ENCODE peak calls at places on chromosomes 12 and 14, in five cellular contexts. One of them, this sample, is unnamed.

GRCh38 chr14:69784942-69785341 is 12.1 kb downstream of the SLC10A1 start:
- DNase-seq in dorsolateral prefrontal cortex: no peak
- DNase-seq in heart left ventricle: no peak
- DNase-seq in endothelial cell of umbilical vein: no peak
- DNase-seq in esophagus squamous epithelium: no peak
- DNase-seq in this sample: no peak

GRCh38 chr12:6538420-6539275 is 4.3 kb downstream of the GAPDH start:
- DNase-seq in dorsolateral prefrontal cortex: no peak
- DNase-seq in heart left ventricle: no peak
- DNase-seq in endothelial cell of umbilical vein: no peak
- DNase-seq in esophagus squamous epithelium: no peak
- DNase-seq in this sample: no peak

GRCh38 chr14:75487155-75487671 is 35.1 kb upstream of the BATF start:
- DNase-seq in dorsolateral prefrontal cortex: no peak
- DNase-seq in heart left ventricle: no peak
- DNase-seq in endothelial cell of umbilical vein: no peak
- DNase-seq in esophagus squamous epithelium: no peak
- DNase-seq in this sample: peak

GRCh38 chr12:66288121-66288520 is 14.2 kb upstream of the HELB start:
- DNase-seq in dorsolateral prefrontal cortex: no peak
- DNase-seq in heart left ventricle: no peak
- DNase-seq in endothelial cell of umbilical vein: no peak
- DNase-seq in esophagus squamous epithelium: no peak
- DNase-seq in this sample: peak

GRCh38 chr14:52033131-52033642 is 35.7 kb downstream of the NID2 start:
- DNase-seq in dorsolateral prefrontal cortex: no peak
- DNase-seq in heart left ventricle: no peak
- DNase-seq in endothelial cell of umbilical vein: no peak
- DNase-seq in esophagus squamous epithelium: no peak
- DNase-seq in this sample: no peak

GRCh38 chr14:104545151-104545931 is 34.2 kb upstream of the C14orf180 start:
- DNase-seq in dorsolateral prefrontal cortex: peak
- DNase-seq in heart left ventricle: no peak
- DNase-seq in endothelial cell of umbilical vein: no peak
- DNase-seq in esophagus squamous epithelium: no peak
- DNase-seq in this sample: no peak

GRCh38 chr12:58291106-58291505 is 349.7 kb downstream of the ATP23 start:
- DNase-seq in dorsolateral prefrontal cortex: no peak
- DNase-seq in heart left ventricle: no peak
- DNase-seq in endothelial cell of umbilical vein: no peak
- DNase-seq in esophagus squamous epithelium: no peak
- DNase-seq in this sample: peak

GRCh38 chr12:52367876-52368275 is 595 bp upstream of the KRT85 start:
- DNase-seq in dorsolateral prefrontal cortex: no peak
- DNase-seq in heart left ventricle: no peak
- DNase-seq in endothelial cell of umbilical vein: no peak
- DNase-seq in esophagus squamous epithelium: no peak
- DNase-seq in this sample: no peak

GRCh38 chr12:100216337-100216736 is 15.7 kb downstream of the ACTR6 start:
- DNase-seq in dorsolateral prefrontal cortex: no peak
- DNase-seq in heart left ventricle: no peak
- DNase-seq in endothelial cell of umbilical vein: no peak
- DNase-seq in esophagus squamous epithelium: no peak
- DNase-seq in this sample: peak

GRCh38 chr12:105279460-105280056 is 43.6 kb upstream of the APPL2 start:
- DNase-seq in dorsolateral prefrontal cortex: no peak
- DNase-seq in heart left ventricle: no peak
- DNase-seq in endothelial cell of umbilical vein: peak
- DNase-seq in esophagus squamous epithelium: no peak
- DNase-seq in this sample: peak

GRCh38 chr12:24754690-24755638 is 193.9 kb downstream of the BCAT1 start:
- DNase-seq in dorsolateral prefrontal cortex: no peak
- DNase-seq in heart left ventricle: no peak
- DNase-seq in endothelial cell of umbilical vein: no peak
- DNase-seq in esophagus squamous epithelium: no peak
- DNase-seq in this sample: no peak

GRCh38 chr14:96040836-96041371 is 1.7 kb downstream of the C14orf132 start:
- DNase-seq in dorsolateral prefrontal cortex: no peak
- DNase-seq in heart left ventricle: no peak
- DNase-seq in endothelial cell of umbilical vein: no peak
- DNase-seq in esophagus squamous epithelium: no peak
- DNase-seq in this sample: no peak

GRCh38 chr12:122282066-122282465 is 15.8 kb upstream of the VPS33A start:
- DNase-seq in dorsolateral prefrontal cortex: no peak
- DNase-seq in heart left ventricle: no peak
- DNase-seq in endothelial cell of umbilical vein: peak
- DNase-seq in esophagus squamous epithelium: no peak
- DNase-seq in this sample: no peak

GRCh38 chr14:98226411-98226810 is 1045.6 kb downstream of the BCL11B start:
- DNase-seq in dorsolateral prefrontal cortex: no peak
- DNase-seq in heart left ventricle: no peak
- DNase-seq in endothelial cell of umbilical vein: no peak
- DNase-seq in esophagus squamous epithelium: no peak
- DNase-seq in this sample: no peak

GRCh38 chr14:55191881-55192616 is 664 bp upstream of the DLGAP5 start:
- DNase-seq in dorsolateral prefrontal cortex: no peak
- DNase-seq in heart left ventricle: no peak
- DNase-seq in endothelial cell of umbilical vein: no peak
- DNase-seq in esophagus squamous epithelium: no peak
- DNase-seq in this sample: no peak

GRCh38 chr12:27467641-27468040 is 21.1 kb downstream of the SMCO2 start:
- DNase-seq in dorsolateral prefrontal cortex: no peak
- DNase-seq in heart left ventricle: no peak
- DNase-seq in endothelial cell of umbilical vein: no peak
- DNase-seq in esophagus squamous epithelium: no peak
- DNase-seq in this sample: no peak

GRCh38 chr12:93723568-93723930 is 46.4 kb downstream of the CRADD start:
- DNase-seq in dorsolateral prefrontal cortex: no peak
- DNase-seq in heart left ventricle: no peak
- DNase-seq in endothelial cell of umbilical vein: no peak
- DNase-seq in esophagus squamous epithelium: no peak
- DNase-seq in this sample: no peak

GRCh38 chr12:131988054-131988796 is 38.5 kb downstream of the EP400 start:
- DNase-seq in dorsolateral prefrontal cortex: no peak
- DNase-seq in heart left ventricle: no peak
- DNase-seq in endothelial cell of umbilical vein: no peak
- DNase-seq in esophagus squamous epithelium: no peak
- DNase-seq in this sample: no peak

GRCh38 chr14:72830356-72830755 is 63.5 kb downstream of the DPF3 start:
- DNase-seq in dorsolateral prefrontal cortex: no peak
- DNase-seq in heart left ventricle: no peak
- DNase-seq in endothelial cell of umbilical vein: no peak
- DNase-seq in esophagus squamous epithelium: no peak
- DNase-seq in this sample: no peak

GRCh38 chr12:91575631-91576030 is 393.0 kb upstream of the DCN start:
- DNase-seq in dorsolateral prefrontal cortex: no peak
- DNase-seq in heart left ventricle: no peak
- DNase-seq in endothelial cell of umbilical vein: no peak
- DNase-seq in esophagus squamous epithelium: no peak
- DNase-seq in this sample: no peak

GRCh38 chr14:105919458-105920150 is 393.2 kb downstream of the TMEM121 start:
- DNase-seq in dorsolateral prefrontal cortex: no peak
- DNase-seq in heart left ventricle: peak
- DNase-seq in endothelial cell of umbilical vein: no peak
- DNase-seq in esophagus squamous epithelium: no peak
- DNase-seq in this sample: no peak

GRCh38 chr14:21866479-21866878 is 192.9 kb upstream of the OR4E1 start:
- DNase-seq in dorsolateral prefrontal cortex: no peak
- DNase-seq in heart left ventricle: no peak
- DNase-seq in endothelial cell of umbilical vein: peak
- DNase-seq in esophagus squamous epithelium: no peak
- DNase-seq in this sample: no peak

GRCh38 chr12:91887957-91888356 is 257.7 kb downstream of the BTG1 start:
- DNase-seq in dorsolateral prefrontal cortex: no peak
- DNase-seq in heart left ventricle: no peak
- DNase-seq in endothelial cell of umbilical vein: no peak
- DNase-seq in esophagus squamous epithelium: no peak
- DNase-seq in this sample: no peak

GRCh38 chr14:31829256-31829923 is 247.7 kb upstream of the ARHGAP5 start:
- DNase-seq in dorsolateral prefrontal cortex: no peak
- DNase-seq in heart left ventricle: no peak
- DNase-seq in endothelial cell of umbilical vein: no peak
- DNase-seq in esophagus squamous epithelium: no peak
- DNase-seq in this sample: no peak

GRCh38 chr12:10293151-10293550 is 14.5 kb upstream of the KLRD1 start:
- DNase-seq in dorsolateral prefrontal cortex: no peak
- DNase-seq in heart left ventricle: no peak
- DNase-seq in endothelial cell of umbilical vein: no peak
- DNase-seq in esophagus squamous epithelium: no peak
- DNase-seq in this sample: no peak

GRCh38 chr14:65637780-65638179 is 225.2 kb downstream of the FUT8 start:
- DNase-seq in dorsolateral prefrontal cortex: no peak
- DNase-seq in heart left ventricle: no peak
- DNase-seq in endothelial cell of umbilical vein: no peak
- DNase-seq in esophagus squamous epithelium: no peak
- DNase-seq in this sample: peak
- H3K27ac ChIP-seq in dorsolateral prefrontal cortex: no peak
- H3K27ac ChIP-seq in heart left ventricle: no peak
- H3K27ac ChIP-seq in endothelial cell of umbilical vein: no peak
- H3K27ac ChIP-seq in esophagus squamous epithelium: no peak
- H3K27ac ChIP-seq in this sample: no peak

GRCh38 chr14:67918838-67919237 is 99.3 kb downstream of the RAD51B start:
- DNase-seq in dorsolateral prefrontal cortex: no peak
- DNase-seq in heart left ventricle: no peak
- DNase-seq in endothelial cell of umbilical vein: no peak
- DNase-seq in esophagus squamous epithelium: no peak
- DNase-seq in this sample: no peak
- H3K27ac ChIP-seq in dorsolateral prefrontal cortex: no peak
- H3K27ac ChIP-seq in heart left ventricle: no peak
- H3K27ac ChIP-seq in endothelial cell of umbilical vein: no peak
- H3K27ac ChIP-seq in esophagus squamous epithelium: no peak
- H3K27ac ChIP-seq in this sample: no peak

GRCh38 chr12:50506753-50507473 is 2.1 kb downstream of the DIP2B start:
- DNase-seq in dorsolateral prefrontal cortex: no peak
- DNase-seq in heart left ventricle: no peak
- DNase-seq in endothelial cell of umbilical vein: peak
- DNase-seq in esophagus squamous epithelium: no peak
- DNase-seq in this sample: peak

GRCh38 chr12:50507930-50508329 is 3.1 kb downstream of the DIP2B start:
- DNase-seq in dorsolateral prefrontal cortex: no peak
- DNase-seq in heart left ventricle: no peak
- DNase-seq in endothelial cell of umbilical vein: no peak
- DNase-seq in esophagus squamous epithelium: no peak
- DNase-seq in this sample: no peak

GRCh38 chr12:50508420-50508819 is 3.6 kb downstream of the DIP2B start:
- DNase-seq in dorsolateral prefrontal cortex: no peak
- DNase-seq in heart left ventricle: no peak
- DNase-seq in endothelial cell of umbilical vein: no peak
- DNase-seq in esophagus squamous epithelium: no peak
- DNase-seq in this sample: no peak

GRCh38 chr12:50507474-50507838 is 2.7 kb downstream of the DIP2B start:
- DNase-seq in dorsolateral prefrontal cortex: no peak
- DNase-seq in heart left ventricle: no peak
- DNase-seq in endothelial cell of umbilical vein: no peak
- DNase-seq in esophagus squamous epithelium: no peak
- DNase-seq in this sample: no peak

DNA sequence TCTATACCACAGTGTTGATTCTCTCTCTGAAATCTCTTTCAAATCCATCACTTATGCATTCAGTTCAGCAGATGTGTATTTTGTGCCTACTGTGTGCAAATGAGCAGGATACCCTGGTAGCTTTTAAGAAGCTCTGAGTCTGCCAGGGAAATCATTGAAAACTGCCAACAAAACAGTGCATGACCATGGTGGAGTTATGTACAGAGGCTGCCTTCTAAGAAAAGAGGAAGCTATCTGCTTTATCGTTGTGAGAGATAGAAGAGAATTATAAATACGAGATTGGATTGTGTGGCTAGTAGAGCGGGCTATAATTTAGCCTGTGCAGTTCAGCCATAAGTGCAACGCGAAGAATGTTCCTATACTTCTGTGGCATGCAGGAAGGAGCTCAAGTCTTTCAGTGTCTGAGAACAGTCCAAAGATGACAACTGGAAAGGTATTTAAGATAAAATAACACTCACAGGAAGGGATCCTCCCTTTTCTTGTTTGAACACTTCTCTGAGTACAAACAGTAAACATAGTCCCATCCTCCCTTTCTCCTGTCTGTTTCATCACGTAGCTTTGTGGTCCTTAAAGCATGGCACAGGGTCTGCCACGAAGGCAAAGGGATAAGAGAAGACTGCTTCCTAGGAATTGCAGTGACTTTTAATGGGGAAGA is 4.4 kb downstream of the DIP2B start:
- DNase-seq in dorsolateral prefrontal cortex: no peak
- DNase-seq in heart left ventricle: no peak
- DNase-seq in endothelial cell of umbilical vein: no peak
- DNase-seq in esophagus squamous epithelium: no peak
- DNase-seq in this sample: peak
- H3K27ac ChIP-seq in dorsolateral prefrontal cortex: peak
- H3K27ac ChIP-seq in heart left ventricle: no peak
- H3K27ac ChIP-seq in endothelial cell of umbilical vein: no peak
- H3K27ac ChIP-seq in esophagus squamous epithelium: peak
- H3K27ac ChIP-seq in this sample: no peak

GRCh38 chr14:35220027-35220676 is 72.0 kb upstream of the PSMA6 start:
- DNase-seq in dorsolateral prefrontal cortex: no peak
- DNase-seq in heart left ventricle: no peak
- DNase-seq in endothelial cell of umbilical vein: no peak
- DNase-seq in esophagus squamous epithelium: no peak
- DNase-seq in this sample: no peak

GRCh38 chr14:35222872-35223471 is 69.2 kb upstream of the PSMA6 start:
- DNase-seq in dorsolateral prefrontal cortex: no peak
- DNase-seq in heart left ventricle: no peak
- DNase-seq in endothelial cell of umbilical vein: no peak
- DNase-seq in esophagus squamous epithelium: no peak
- DNase-seq in this sample: no peak

GRCh38 chr14:35220920-35221319 is 71.3 kb upstream of the PSMA6 start:
- DNase-seq in dorsolateral prefrontal cortex: no peak
- DNase-seq in heart left ventricle: no peak
- DNase-seq in endothelial cell of umbilical vein: no peak
- DNase-seq in esophagus squamous epithelium: no peak
- DNase-seq in this sample: no peak

GRCh38 chr14:35222324-35222723 is 69.9 kb upstream of the PSMA6 start:
- DNase-seq in dorsolateral prefrontal cortex: no peak
- DNase-seq in heart left ventricle: no peak
- DNase-seq in endothelial cell of umbilical vein: no peak
- DNase-seq in esophagus squamous epithelium: no peak
- DNase-seq in this sample: no peak

GRCh38 chr14:35221462-35221861 is 70.7 kb upstream of the PSMA6 start:
- DNase-seq in dorsolateral prefrontal cortex: no peak
- DNase-seq in heart left ventricle: no peak
- DNase-seq in endothelial cell of umbilical vein: no peak
- DNase-seq in esophagus squamous epithelium: no peak
- DNase-seq in this sample: no peak
- H3K27ac ChIP-seq in dorsolateral prefrontal cortex: no peak
- H3K27ac ChIP-seq in heart left ventricle: no peak
- H3K27ac ChIP-seq in endothelial cell of umbilical vein: no peak
- H3K27ac ChIP-seq in esophagus squamous epithelium: no peak
- H3K27ac ChIP-seq in this sample: no peak

This sample was measured in small intestine.